ENCODE peak calls at places on chromosome 11, in ten cellular contexts. W is uterus, Q is lower leg skin, F is erythroblast, P is Peyer's patch, I is GM12891, V is tibial nerve, Z is NB4, H is body of pancreas, K is IMR-90. L is an unnamed sample.

GRCh38 chr11:106840146-106840545 is 178.1 kb downstream of the GUCY1A2 start:
- DNase-seq in W (no peak), Z (no peak), Q (no peak), K (no peak), I (no peak), V (no peak), H (no peak), F (no peak), P (no peak), L (no peak)

GRCh38 chr11:71251761-71252433 is 480 bp downstream of the SHANK2 start:
- DNase-seq in H (peak), I (peak), F (no peak), W (no peak), K (no peak), Z (peak), P (no peak), Q (no peak), V (no peak), L (peak)

GRCh38 chr11:88418508-88418907 is 81.0 kb upstream of the CTSC start:
- DNase-seq in F (no peak), Q (no peak), W (no peak), H (no peak), Z (no peak), K (no peak), I (no peak), P (no peak), V (no peak), L (no peak)

GRCh38 chr11:1073851-1074243 is 827 bp upstream of the MUC2 start:
- DNase-seq in Z (no peak), P (no peak), V (no peak), I (no peak), W (no peak), Q (no peak), F (no peak), K (no peak), H (no peak), L (no peak)

GRCh38 chr11:1501421-1502167 is 15.0 kb upstream of the MOB2 start:
- DNase-seq in K (no peak), V (no peak), Z (no peak), Q (no peak), F (no peak), P (no peak), I (no peak), H (no peak), W (no peak), L (no peak)

GRCh38 chr11:70668204-70669202 is 270.2 kb downstream of the CTTN start:
- DNase-seq in Q (no peak), W (no peak), H (no peak), P (no peak), K (peak), I (no peak), F (no peak), Z (no peak), V (no peak), L (no peak)

GRCh38 chr11:111441443-111441842 is 62.4 kb upstream of the POU2AF1 start:
- DNase-seq in I (no peak), Z (no peak), W (no peak), K (peak), Q (no peak), P (no peak), H (peak), V (no peak), F (no peak), L (no peak)

GRCh38 chr11:127919206-127920000 is 668.0 kb downstream of the ETS1 start:
- DNase-seq in K (peak), Z (peak), V (no peak), Q (no peak), P (no peak), I (no peak), F (no peak), H (no peak), W (no peak), L (no peak)

GRCh38 chr11:7577883-7578242 is 64.1 kb downstream of the PPFIBP2 start:
- DNase-seq in I (no peak), H (no peak), Q (no peak), P (no peak), F (no peak), K (peak), V (no peak), Z (peak), W (no peak), L (peak)

GRCh38 chr11:1943576-1943975 is 3.6 kb upstream of the MRPL23 start:
- DNase-seq in K (no peak), Z (no peak), I (no peak), W (peak), P (no peak), F (no peak), Q (no peak), H (no peak), V (no peak), L (no peak)

GRCh38 chr11:58780578-58780977 is 48.8 kb upstream of the GLYAT start:
- DNase-seq in W (no peak), K (no peak), Z (no peak), I (no peak), P (no peak), V (no peak), F (no peak), H (no peak), Q (no peak), L (no peak)

GRCh38 chr11:82730286-82730685 is 3.4 kb downstream of the FAM181B start:
- DNase-seq in Q (no peak), W (no peak), H (no peak), V (no peak), F (no peak), Z (no peak), P (no peak), I (no peak), K (no peak), L (no peak)

GRCh38 chr11:112179601-112180000 is 4.3 kb downstream of the BCO2 start:
- DNase-seq in H (peak), Q (no peak), F (no peak), V (no peak), W (no peak), P (no peak), I (no peak), K (no peak), Z (peak), L (no peak)

GRCh38 chr11:32069361-32070058 is 21.4 kb upstream of the RCN1 start:
- DNase-seq in I (no peak), Z (no peak), Q (no peak), V (no peak), K (no peak), W (no peak), P (no peak), H (no peak), F (no peak), L (no peak)

GRCh38 chr11:58900479-58901420 is 38.5 kb upstream of the GLYATL1 start:
- DNase-seq in V (peak), F (peak), Z (peak), Q (peak), W (no peak), P (peak), I (peak), K (peak), H (peak), L (peak)

GRCh38 chr11:57460017-57460755 is at the start of gene RTN4RL2:
- DNase-seq in P (no peak), K (peak), V (no peak), Z (peak), W (peak), Q (no peak), F (peak), I (peak), H (peak), L (peak)
- TF ChIP-seq POLR2A in P (no peak), K (no peak), V (no peak), Z (no peak), W (no peak), Q (no peak), F (no peak), I (no peak), H (no peak), L (no peak)

GRCh38 chr11:62599909-62600308 is 1.8 kb downstream of the MTA2 start:
- DNase-seq in V (no peak), K (no peak), W (no peak), Z (no peak), I (no peak), P (no peak), F (peak), H (no peak), Q (no peak), L (no peak)
- TF ChIP-seq POLR2A in V (no peak), K (no peak), W (no peak), Z (no peak), I (no peak), P (no peak), F (no peak), H (no peak), Q (no peak), L (no peak)

GRCh38 chr11:64866173-64866491 is 12.3 kb downstream of the EHD1 start:
- DNase-seq in V (no peak), K (no peak), Q (no peak), W (no peak), F (no peak), Z (no peak), H (no peak), P (no peak), I (no peak), L (no peak)

GRCh38 chr11:64864135-64864472 is 14.3 kb downstream of the EHD1 start:
- DNase-seq in V (no peak), I (no peak), P (no peak), Q (no peak), F (no peak), K (no peak), H (no peak), W (no peak), Z (no peak), L (no peak)

GRCh38 chr11:64863381-64864060 is 14.9 kb downstream of the EHD1 start:
- DNase-seq in I (no peak), F (no peak), V (no peak), K (no peak), Z (no peak), W (peak), Q (no peak), H (no peak), P (no peak), L (no peak)

GRCh38 chr11:64865286-64866172 is 12.9 kb downstream of the EHD1 start:
- DNase-seq in I (no peak), W (no peak), V (no peak), P (peak), F (no peak), H (no peak), Q (no peak), Z (no peak), K (peak), L (peak)

DNA sequence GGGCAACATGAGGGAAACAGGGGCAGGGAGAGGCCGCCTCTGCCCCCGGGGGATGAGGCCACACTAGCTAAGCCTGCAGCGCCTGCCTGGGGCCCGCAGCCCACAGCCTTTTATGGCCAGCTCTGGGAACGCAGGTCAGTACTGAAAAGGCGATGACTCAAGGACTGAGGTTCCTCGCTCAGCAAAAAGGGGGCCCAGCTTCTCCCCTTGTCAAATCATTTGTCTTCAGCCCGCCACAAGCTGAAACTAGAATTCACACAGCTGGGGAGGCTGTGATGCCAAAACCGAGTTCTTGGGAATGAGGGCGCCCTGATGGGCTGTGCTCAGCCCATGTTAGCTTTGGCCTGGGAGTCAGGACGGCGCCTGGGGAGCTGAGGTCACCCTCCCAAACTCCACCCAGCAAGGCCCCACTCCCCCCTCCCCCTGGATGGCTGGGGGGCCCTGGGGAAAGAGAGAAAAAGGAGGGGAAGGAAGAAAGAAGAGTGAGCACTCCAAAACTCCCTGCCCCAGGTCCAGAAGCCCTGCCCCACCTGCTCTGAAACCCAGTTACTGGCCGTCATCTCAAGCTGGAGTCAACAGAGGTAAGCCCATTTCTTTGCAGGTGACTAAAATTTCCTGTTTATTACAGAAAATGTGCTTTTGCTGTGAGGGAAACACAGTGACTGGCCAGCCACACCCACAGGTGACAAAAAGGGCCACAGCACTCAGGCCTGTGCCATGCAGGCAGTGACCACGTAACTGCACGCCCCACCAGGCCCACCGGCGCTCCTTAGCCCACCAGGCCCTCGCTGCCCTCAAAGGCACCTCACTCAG is 13.7 kb downstream of the EHD1 start:
- DNase-seq in Q (peak), P (peak), H (peak), I (no peak), K (peak), F (no peak), W (peak), Z (peak), V (peak), L (no peak)
- TF ChIP-seq POLR2A in Q (no peak), P (no peak), H (no peak), I (no peak), K (no peak), F (no peak), W (peak), Z (no peak), V (no peak), L (no peak)

DNA sequence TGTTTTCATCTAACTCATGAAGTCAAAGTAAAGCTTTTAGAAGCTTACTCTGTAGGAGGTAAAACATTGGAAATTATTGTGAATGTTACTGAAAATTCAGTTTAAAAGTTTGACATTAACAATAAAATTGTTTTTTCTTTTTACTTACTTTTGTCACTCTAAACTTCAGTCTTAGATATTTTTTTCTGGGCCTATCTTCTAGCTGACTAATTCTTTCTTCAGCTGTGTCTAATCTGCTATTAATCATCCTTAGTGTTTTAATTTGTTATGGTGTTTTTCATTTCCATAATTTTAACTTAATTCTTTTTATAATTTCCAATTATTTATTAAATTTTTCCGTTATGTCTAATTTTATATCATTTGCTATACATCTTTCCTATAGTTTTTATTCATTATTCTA is 35.0 kb downstream of the IL10RA start:
- DNase-seq in K (no peak), Z (no peak), W (no peak), P (no peak), F (no peak), H (no peak), V (no peak), Q (no peak), I (no peak), L (no peak)
- TF ChIP-seq POLR2A in K (no peak), Z (no peak), W (no peak), P (no peak), F (no peak), H (no peak), V (no peak), Q (no peak), I (no peak), L (no peak)